ENCODE peak calls at places on chromosomes 16 and 17, in nine cellular contexts. O, Y, W, T, M, G, J, E and Q are unnamed samples.

GRCh38 chr16:83253526-83253925 is 554.3 kb upstream of the HSBP1 start:
- DNase-seq in O (no peak), Y (no peak), W (no peak), T (no peak), M (no peak), G (no peak), J (peak), E (no peak), Q (no peak)

GRCh38 chr16:87581867-87582220 is 20.5 kb upstream of the JPH3 start:
- DNase-seq in O (no peak), Y (no peak), W (peak), T (peak), M (peak), G (no peak), J (peak), E (peak), Q (peak)

GRCh38 chr16:1705688-1706385 is at the start of gene MAPK8IP3:
- DNase-seq in O (peak), Y (peak), W (peak), T (peak), M (no peak), G (peak), J (peak), E (peak), Q (peak)

GRCh38 chr16:72847187-72848044 is 200.5 kb downstream of the ZFHX3 start:
- DNase-seq in O (no peak), Y (peak), W (peak), T (peak), M (no peak), G (no peak), J (no peak), E (no peak), Q (peak)

GRCh38 chr17:62916684-62917571 is 49.1 kb upstream of the TANC2 start:
- DNase-seq in O (no peak), Y (no peak), W (no peak), T (peak), M (no peak), G (no peak), J (no peak), E (no peak), Q (peak)

GRCh38 chr16:67163164-67163902 is 1.2 kb upstream of the HSF4 start:
- DNase-seq in O (no peak), Y (no peak), W (peak), T (peak), M (no peak), G (no peak), J (no peak), E (no peak), Q (no peak)

GRCh38 chr17:15343749-15344148 is 2.4 kb upstream of the TEKT3 start:
- DNase-seq in O (no peak), Y (no peak), W (no peak), T (peak), M (no peak), G (no peak), J (peak), E (no peak), Q (peak)

GRCh38 chr16:1612320-1613111 is at the start of gene CRAMP1:
- DNase-seq in O (no peak), Y (peak), W (peak), T (no peak), M (no peak), G (peak), J (peak), E (no peak), Q (no peak)

GRCh38 chr17:76318586-76318985 is 10.5 kb upstream of the QRICH2 start:
- DNase-seq in O (no peak), Y (no peak), W (no peak), T (no peak), M (no peak), G (no peak), J (no peak), E (no peak), Q (no peak)

GRCh38 chr16:50733468-50733867 is 8.4 kb upstream of the CYLD start:
- DNase-seq in O (no peak), Y (no peak), W (no peak), T (no peak), M (no peak), G (no peak), J (no peak), E (no peak), Q (no peak)

GRCh38 chr17:72518810-72519597 is 398.2 kb downstream of the SOX9 start:
- DNase-seq in O (no peak), Y (no peak), W (no peak), T (no peak), M (no peak), G (no peak), J (no peak), E (no peak), Q (peak)

GRCh38 chr17:32498362-32498761 is 11.6 kb downstream of the CDK5R1 start:
- DNase-seq in O (no peak), Y (no peak), W (no peak), T (no peak), M (no peak), G (no peak), J (no peak), E (no peak), Q (no peak)

GRCh38 chr17:77724876-77725615 is 233.5 kb upstream of the TNRC6C start:
- DNase-seq in O (peak), Y (peak), W (no peak), T (no peak), M (no peak), G (peak), J (no peak), E (no peak), Q (no peak)

GRCh38 chr16:82730901-82731300 is 104.1 kb downstream of the CDH13 start:
- DNase-seq in O (no peak), Y (no peak), W (no peak), T (peak), M (no peak), G (no peak), J (no peak), E (no peak), Q (no peak)

GRCh38 chr17:62706598-62707424 is 79.3 kb downstream of the MRC2 start:
- DNase-seq in O (no peak), Y (no peak), W (no peak), T (no peak), M (no peak), G (no peak), J (no peak), E (no peak), Q (no peak)

GRCh38 chr16:88420496-88420895 is 32.6 kb upstream of the ZFPM1 start:
- DNase-seq in O (no peak), Y (no peak), W (no peak), T (no peak), M (no peak), G (no peak), J (no peak), E (no peak), Q (no peak)

GRCh38 chr17:52376137-52376536 is 217.6 kb upstream of the CA10 start:
- DNase-seq in O (no peak), Y (no peak), W (no peak), T (no peak), M (no peak), G (no peak), J (no peak), E (no peak), Q (no peak)

GRCh38 chr17:48791128-48792032 is 25.6 kb downstream of the TTLL6 start:
- DNase-seq in O (peak), Y (peak), W (peak), T (peak), M (peak), G (peak), J (peak), E (peak), Q (peak)

GRCh38 chr16:2985893-2986355 is 5.7 kb upstream of the PKMYT1 start:
- DNase-seq in O (no peak), Y (no peak), W (no peak), T (no peak), M (no peak), G (no peak), J (no peak), E (no peak), Q (no peak)

GRCh38 chr16:88685156-88686061 is 898 bp downstream of the SNAI3 start:
- DNase-seq in O (no peak), Y (peak), W (peak), T (peak), M (no peak), G (peak), J (peak), E (peak), Q (no peak)

GRCh38 chr17:33330877-33331276 is 37.8 kb upstream of the ASIC2 start:
- DNase-seq in O (no peak), Y (no peak), W (no peak), T (no peak), M (no peak), G (no peak), J (no peak), E (no peak), Q (no peak)

GRCh38 chr17:78176548-78177025 is 8.2 kb downstream of the SYNGR2 start:
- DNase-seq in O (no peak), Y (peak), W (peak), T (peak), M (no peak), G (peak), J (peak), E (no peak), Q (peak)

GRCh38 chr16:28311913-28312312 is 19.6 kb downstream of the SBK1 start:
- DNase-seq in O (no peak), Y (no peak), W (no peak), T (no peak), M (no peak), G (no peak), J (no peak), E (no peak), Q (no peak)

GRCh38 chr17:38544175-38544838 is 61.4 kb downstream of the SRCIN1 start:
- DNase-seq in O (no peak), Y (no peak), W (no peak), T (no peak), M (no peak), G (no peak), J (no peak), E (no peak), Q (no peak)

GRCh38 chr16:5979905-5980550 is 882.4 kb upstream of the EEF2KMT start:
- DNase-seq in O (no peak), Y (no peak), W (no peak), T (no peak), M (no peak), G (no peak), J (no peak), E (no peak), Q (no peak)

GRCh38 chr17:12254460-12254859 is 233.8 kb downstream of the MAP2K4 start:
- DNase-seq in O (no peak), Y (peak), W (no peak), T (no peak), M (no peak), G (no peak), J (no peak), E (no peak), Q (no peak)

GRCh38 chr16:50666658-50667496 is 14.2 kb downstream of the SNX20 start:
- DNase-seq in O (peak), Y (no peak), W (no peak), T (no peak), M (no peak), G (no peak), J (no peak), E (no peak), Q (no peak)

DNA sequence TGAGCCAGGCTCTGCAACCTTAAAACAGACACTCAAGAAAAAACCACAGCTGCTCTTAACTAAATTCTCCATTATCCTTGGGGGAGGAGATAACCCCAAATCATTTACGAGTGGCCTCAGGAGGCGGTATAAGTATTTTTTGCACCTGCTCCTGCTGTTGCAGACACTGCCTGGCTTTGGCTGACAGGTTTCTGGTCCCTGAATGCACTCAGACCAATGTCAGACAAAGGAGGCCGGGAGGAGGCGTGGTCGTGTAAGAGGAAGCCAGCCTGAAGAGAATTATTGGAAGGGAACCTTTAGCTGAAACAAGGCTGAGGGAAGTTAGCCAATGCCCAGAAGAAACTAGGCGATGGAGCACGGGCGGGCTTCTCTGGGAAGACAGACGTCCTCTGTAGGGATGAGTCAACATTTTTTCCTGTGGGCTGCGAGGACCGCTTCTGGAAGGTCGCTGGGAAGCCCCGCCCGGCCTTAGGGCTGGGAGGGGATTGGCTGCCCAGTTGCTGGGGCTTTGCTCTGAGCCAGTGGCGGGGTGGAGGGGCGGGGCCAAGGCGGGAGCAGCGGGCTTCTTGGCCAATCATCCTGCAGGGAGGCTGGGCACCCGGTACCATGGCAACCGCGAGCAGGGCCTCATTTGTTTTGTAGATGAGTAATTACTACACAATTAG is 82.3 kb downstream of the CCDC182 start:
- DNase-seq in O (no peak), Y (no peak), W (peak), T (peak), M (peak), G (no peak), J (peak), E (peak), Q (peak)
- TF ChIP-seq CTCF in O (no peak), Y (no peak), W (peak), T (no peak), M (no peak), G (no peak), J (no peak), E (no peak), Q (peak)

DNA sequence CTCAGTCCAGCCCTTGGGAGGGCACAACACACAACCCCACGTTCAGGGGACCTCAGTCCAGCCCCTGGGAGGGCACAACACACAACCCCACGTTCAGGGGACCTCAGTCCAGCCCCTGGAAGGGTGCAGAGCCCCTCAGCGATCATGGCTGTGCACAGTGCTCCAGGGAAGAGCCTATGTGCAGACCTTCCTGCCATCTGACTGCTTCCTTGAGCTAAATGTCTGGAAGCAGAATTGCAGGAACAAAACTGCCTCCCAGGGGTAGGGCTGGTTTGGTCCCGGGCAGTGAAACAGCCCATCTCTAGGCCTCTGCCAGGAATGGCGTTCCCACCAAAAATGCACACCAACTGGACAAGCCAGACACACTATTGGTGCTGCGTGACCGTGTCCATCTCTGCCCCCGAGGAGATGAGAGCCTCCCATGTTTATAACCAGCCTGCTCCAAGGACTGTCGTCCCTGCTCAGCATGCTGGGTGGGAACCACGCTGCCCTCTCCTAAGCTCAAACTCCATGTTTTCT is 44.0 kb downstream of the ZNF276 start:
- DNase-seq in O (no peak), Y (no peak), W (no peak), T (no peak), M (no peak), G (no peak), J (no peak), E (no peak), Q (no peak)
- H3K4me3 ChIP-seq in O (no peak), Y (peak), W (no peak), T (no peak), M (no peak), G (no peak), J (no peak), E (no peak), Q (no peak)

GRCh38 chr17:28370744-28371103 is 617 bp upstream of the VTN start:
- DNase-seq in O (no peak), Y (no peak), W (no peak), T (no peak), M (no peak), G (no peak), J (no peak), E (no peak), Q (no peak)

GRCh38 chr17:28370035-28370743 is at the start of gene VTN:
- DNase-seq in O (no peak), Y (no peak), W (peak), T (peak), M (no peak), G (no peak), J (no peak), E (peak), Q (no peak)

GRCh38 chr17:28372945-28373274 is 1.4 kb downstream of the SARM1 start:
- DNase-seq in O (no peak), Y (no peak), W (peak), T (no peak), M (no peak), G (no peak), J (no peak), E (no peak), Q (no peak)

GRCh38 chr17:28371245-28372202 is at the start of gene SARM1:
- DNase-seq in O (peak), Y (peak), W (peak), T (peak), M (no peak), G (peak), J (peak), E (no peak), Q (no peak)

GRCh38 chr17:28372203-28372944 is 880 bp downstream of the SARM1 start:
- DNase-seq in O (no peak), Y (peak), W (peak), T (peak), M (no peak), G (no peak), J (no peak), E (no peak), Q (no peak)
- H2AFZ ChIP-seq in O (peak), Y (peak), W (peak), T (peak), M (peak), G (peak), J (peak), E (no peak), Q (no peak)

DNA sequence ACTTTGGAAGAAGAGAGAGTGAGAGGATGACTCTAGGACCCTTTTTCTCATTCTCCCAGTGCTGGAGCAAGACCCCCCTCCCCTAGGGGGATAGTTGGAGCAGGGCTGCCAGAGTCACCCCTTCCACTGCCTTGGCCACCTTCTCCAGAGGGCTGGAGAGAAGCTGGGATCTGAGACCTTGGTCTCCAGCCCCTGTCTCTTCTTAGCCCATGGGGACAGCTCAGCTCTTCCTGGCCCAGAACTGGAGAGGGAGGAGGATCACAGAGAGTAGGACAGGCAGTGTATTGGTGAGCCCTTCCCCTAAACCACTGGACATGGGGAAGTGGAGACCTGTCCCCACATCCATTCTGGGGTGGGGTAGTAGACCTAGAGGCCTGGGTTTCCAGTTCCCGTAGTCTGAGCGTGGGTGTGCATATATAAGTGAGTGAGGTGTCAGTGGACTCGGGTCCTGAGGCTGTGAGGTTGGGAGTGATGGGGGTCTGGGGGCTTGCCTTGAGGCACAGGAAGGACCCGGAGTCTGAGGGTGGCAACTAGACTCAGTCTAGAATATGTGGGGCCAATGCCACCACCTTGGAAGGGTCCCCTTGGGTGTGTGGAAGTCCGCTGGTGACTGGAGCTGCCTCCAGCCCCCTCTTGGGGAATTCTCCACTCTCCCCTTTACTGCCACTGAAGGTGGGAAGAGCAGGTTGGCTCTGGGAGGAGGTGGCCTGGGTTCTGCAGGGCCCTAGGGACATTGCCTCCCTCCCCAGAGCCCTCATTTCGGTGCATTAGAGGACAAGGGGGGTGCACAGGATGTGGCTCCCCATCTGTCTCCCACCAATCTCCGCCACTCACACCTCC is 20.0 kb downstream of the GJD3 start:
- DNase-seq in O (no peak), Y (no peak), W (no peak), T (no peak), M (no peak), G (no peak), J (no peak), E (no peak), Q (no peak)
- TF ChIP-seq CTCF in O (no peak), Y (no peak), W (no peak), T (no peak), M (no peak), G (no peak), J (no peak), E (no peak), Q (no peak)

DNA sequence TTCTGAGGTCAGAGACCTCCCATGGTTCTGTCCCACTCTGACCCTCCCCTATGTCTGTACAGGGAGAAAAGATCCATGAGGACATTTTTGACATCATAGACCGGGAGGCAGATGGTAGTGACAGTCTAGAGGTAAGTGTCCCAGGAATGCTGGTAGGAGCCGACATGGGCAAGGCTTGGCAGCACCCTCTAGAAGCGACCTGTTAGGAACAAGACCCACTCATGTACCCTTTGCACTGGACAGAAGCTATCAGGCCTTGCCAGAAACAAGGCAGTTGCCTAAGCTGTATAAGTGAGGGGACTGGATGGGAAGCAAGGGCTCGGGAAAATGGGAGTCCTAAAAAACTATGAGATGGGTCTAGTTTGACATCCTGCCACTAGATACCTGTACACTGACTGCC is 2.5 kb downstream of the TUBG1 start:
- DNase-seq in O (no peak), Y (no peak), W (no peak), T (no peak), M (no peak), G (no peak), J (no peak), E (no peak), Q (no peak)
- H3K4me3 ChIP-seq in O (no peak), Y (no peak), W (no peak), T (no peak), M (no peak), G (no peak), J (no peak), E (no peak), Q (no peak)

GRCh38 chr17:82489117-82489516 is 30.4 kb upstream of the FOXK2 start:
- DNase-seq in O (no peak), Y (no peak), W (no peak), T (peak), M (no peak), G (no peak), J (no peak), E (no peak), Q (no peak)
- H2AFZ ChIP-seq in O (no peak), Y (no peak), W (no peak), T (no peak), M (no peak), G (no peak), J (no peak), E (no peak), Q (no peak)